ENCODE peak calls at places on chromosome 11, in ten cellular contexts. R is tibial nerve; Y is adrenal gland; L is mammary epithelial cell; T is CD4-positive, CD25-positive, alpha-beta regulatory T cell; N is colonic mucosa; D is HAP-1; U is heart right ventricle; S is mucosa of descending colon; E is left lung. K is an unnamed sample.

GRCh38 chr11:6995703-6996102 is 24.4 kb downstream of the ZNF214 start:
- DNase-seq in R (no peak), Y (no peak), L (no peak), T (no peak), N (no peak), D (no peak), U (no peak), S (no peak), E (no peak), K (no peak)

GRCh38 chr11:117072517-117073218 is 25.6 kb downstream of the SIK3 start:
- DNase-seq in R (no peak), Y (peak; percentile 43), L (peak; percentile 92), T (no peak), N (no peak), D (no peak), U (no peak), S (no peak), E (no peak), K (no peak)

GRCh38 chr11:123046473-123047264 is 15.3 kb downstream of the HSPA8 start:
- DNase-seq in R (no peak), Y (no peak), L (no peak), T (no peak), N (no peak), D (no peak), U (no peak), S (no peak), E (no peak), K (no peak)

GRCh38 chr11:7654094-7654742 is 19.1 kb downstream of the CYB5R2 start:
- DNase-seq in R (no peak), Y (no peak), L (no peak), T (no peak), N (no peak), D (no peak), U (no peak), S (no peak), E (no peak), K (no peak)

GRCh38 chr11:94031625-94032024 is 10.5 kb downstream of the HEPHL1 start:
- DNase-seq in R (no peak), Y (no peak), L (no peak), T (no peak), N (no peak), D (no peak), U (no peak), S (no peak), E (no peak), K (no peak)

GRCh38 chr11:133694701-133695100 is 150.6 kb downstream of the SPATA19 start:
- DNase-seq in R (no peak), Y (no peak), L (no peak), T (no peak), N (no peak), D (no peak), U (no peak), S (no peak), E (no peak), K (no peak)

GRCh38 chr11:110991621-110992355 is 253.7 kb upstream of the POU2AF2 start:
- DNase-seq in R (peak; percentile 36), Y (no peak), L (no peak), T (no peak), N (no peak), D (no peak), U (no peak), S (no peak), E (no peak), K (no peak)

GRCh38 chr11:65301491-65302329 is 13.0 kb upstream of the CDC42EP2 start:
- DNase-seq in R (no peak), Y (no peak), L (no peak), T (no peak), N (no peak), D (peak; percentile 27), U (peak; percentile 82), S (peak; percentile 56), E (no peak), K (no peak)

GRCh38 chr11:64305691-64306562 is 603 bp downstream of the ESRRA start:
- DNase-seq in R (no peak), Y (peak; percentile 71), L (peak; percentile 51), T (peak; percentile 72), N (peak; percentile 94), D (peak; percentile 85), U (peak; percentile 73), S (peak; percentile 90), E (peak; percentile 86), K (peak; percentile 67)

GRCh38 chr11:86629070-86629706 is 43.2 kb downstream of the ME3 start:
- DNase-seq in R (no peak), Y (no peak), L (no peak), T (no peak), N (no peak), D (no peak), U (no peak), S (no peak), E (no peak), K (no peak)

GRCh38 chr11:46574656-46575055 is 19.2 kb downstream of the AMBRA1 start:
- DNase-seq in R (no peak), Y (no peak), L (no peak), T (no peak), N (no peak), D (no peak), U (no peak), S (no peak), E (no peak), K (no peak)

GRCh38 chr11:30381879-30382278 is 59.0 kb downstream of the ARL14EP start:
- DNase-seq in R (no peak), Y (no peak), L (no peak), T (no peak), N (no peak), D (no peak), U (no peak), S (no peak), E (no peak), K (no peak)

GRCh38 chr11:35932121-35932520 is 11.7 kb upstream of the LDLRAD3 start:
- DNase-seq in R (no peak), Y (no peak), L (no peak), T (no peak), N (no peak), D (no peak), U (no peak), S (no peak), E (no peak), K (no peak)

GRCh38 chr11:101863361-101863760 is 51.4 kb upstream of the CEP126 start:
- DNase-seq in R (no peak), Y (no peak), L (no peak), T (no peak), N (no peak), D (no peak), U (no peak), S (no peak), E (no peak), K (no peak)

GRCh38 chr11:61718613-61719302 is 33.7 kb upstream of the MYRF start:
- DNase-seq in R (no peak), Y (no peak), L (no peak), T (no peak), N (no peak), D (no peak), U (no peak), S (no peak), E (no peak), K (no peak)

GRCh38 chr11:12657981-12658380 is 16.2 kb upstream of the TEAD1 start:
- DNase-seq in R (no peak), Y (no peak), L (no peak), T (no peak), N (no peak), D (no peak), U (no peak), S (no peak), E (no peak), K (no peak)

GRCh38 chr11:75468534-75469340 is 35.7 kb upstream of the KLHL35 start:
- DNase-seq in R (peak; percentile 76), Y (peak; percentile 56), L (no peak), T (no peak), N (no peak), D (no peak), U (peak; percentile 71), S (no peak), E (no peak), K (no peak)

GRCh38 chr11:125790825-125791224 is 2.9 kb downstream of the PATE3 start:
- DNase-seq in R (no peak), Y (no peak), L (no peak), T (no peak), N (no peak), D (no peak), U (no peak), S (no peak), E (no peak), K (no peak)

DNA sequence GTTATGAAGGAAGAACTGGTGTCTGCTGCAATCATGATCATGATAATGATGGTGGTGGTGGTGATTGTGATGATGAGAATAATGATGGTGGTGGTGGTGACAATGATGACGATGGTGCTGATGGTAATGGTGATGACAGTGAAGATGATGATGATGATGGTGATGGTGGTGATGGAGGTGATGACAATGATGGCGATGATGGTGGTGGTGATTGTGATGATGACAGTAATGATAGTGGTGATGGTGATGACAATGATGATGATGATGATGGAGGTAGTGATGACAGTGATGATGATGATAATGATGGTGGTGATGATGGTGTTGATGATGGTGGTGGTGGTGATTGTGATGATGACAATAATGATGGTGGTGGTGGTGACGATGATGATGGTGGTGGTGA is 52.8 kb upstream of the ANO1 start:
- DNase-seq in R (no peak), Y (no peak), L (no peak), T (no peak), N (no peak), D (no peak), U (no peak), S (no peak), E (no peak), K (no peak)
- H3K9me3 ChIP-seq in R (no peaks in the 10 kb centered on the region), Y (no peaks in the 10 kb centered on the region), L (no peaks in the 10 kb centered on the region), T (no peaks in the 10 kb centered on the region), N (no peaks in the 10 kb centered on the region), D (no peaks in the 10 kb centered on the region), U (no peaks in the 10 kb centered on the region), S (no peaks in the 10 kb centered on the region), E (no peaks in the 10 kb centered on the region), K (no peaks in the 10 kb centered on the region)

GRCh38 chr11:58707767-58708166 is 24.0 kb downstream of the GLYAT start:
- DNase-seq in R (no peak), Y (no peak), L (no peak), T (no peak), N (no peak), D (no peak), U (no peak), S (no peak), E (no peak), K (no peak)

GRCh38 chr11:58711832-58712231 is 19.9 kb downstream of the GLYAT start:
- DNase-seq in R (no peak), Y (no peak), L (no peak), T (no peak), N (no peak), D (no peak), U (no peak), S (no peak), E (no peak), K (no peak)
- H3K9me3 ChIP-seq in R (no peaks in the 10 kb centered on the region), Y (no peaks in the 10 kb centered on the region), L (no peaks in the 10 kb centered on the region), T (no peaks in the 10 kb centered on the region), N (no peaks in the 10 kb centered on the region), D (no peaks in the 10 kb centered on the region), U (no peaks in the 10 kb centered on the region), S (no peaks in the 10 kb centered on the region), E (peaks cover 3% of the 10 kb centered on the region), K (no peaks in the 10 kb centered on the region)

GRCh38 chr11:70745451-70745850 is 347.1 kb downstream of the CTTN start:
- DNase-seq in R (no peak), Y (no peak), L (no peak), T (no peak), N (no peak), D (no peak), U (no peak), S (no peak), E (no peak), K (no peak)
- H3K9me3 ChIP-seq in R (no peaks in the 10 kb centered on the region), Y (no peaks in the 10 kb centered on the region), L (peaks cover 4% of the 10 kb centered on the region), T (peaks cover 6% of the 10 kb centered on the region), N (no peaks in the 10 kb centered on the region), D (no peaks in the 10 kb centered on the region), U (peaks cover 3% of the 10 kb centered on the region), S (peaks cover 2% of the 10 kb centered on the region), E (peaks cover 7% of the 10 kb centered on the region), K (no peaks in the 10 kb centered on the region)

GRCh38 chr11:3115321-3115720 is 49.8 kb downstream of the OSBPL5 start:
- DNase-seq in R (no peak), Y (no peak), L (no peak), T (no peak), N (no peak), D (no peak), U (no peak), S (no peak), E (no peak), K (no peak)
- H3K9me3 ChIP-seq in R (no peaks in the 10 kb centered on the region), Y (no peaks in the 10 kb centered on the region), L (no peaks in the 10 kb centered on the region), T (no peaks in the 10 kb centered on the region), N (no peaks in the 10 kb centered on the region), D (peaks cover 14% of the 10 kb centered on the region), U (no peaks in the 10 kb centered on the region), S (peaks cover 12% of the 10 kb centered on the region), E (peaks cover 15% of the 10 kb centered on the region), K (no peaks in the 10 kb centered on the region)

K was measured in T-helper 17 cell.